ENCODE peak calls at places on chromosome 12, in four cellular contexts. P, U, A and K are unnamed samples.

GRCh38 chr12:34292736-34293625 is 270.7 kb downstream of the ALG10 start:
- DNase-seq in U (peak; percentile 24), A (no peak), P (no peak), K (no peak)

GRCh38 chr12:3117144-3117581 is 40.0 kb downstream of the TSPAN9 start:
- DNase-seq in A (no peak), P (no peak), U (no peak), K (no peak)

GRCh38 chr12:1500095-1500801 is 94.1 kb downstream of the FBXL14 start:
- DNase-seq in A (no peak), U (no peak), P (no peak), K (no peak)

GRCh38 chr12:85007836-85008235 is 28.2 kb downstream of the TSPAN19 start:
- DNase-seq in P (no peak), U (no peak), A (no peak), K (no peak)

GRCh38 chr12:90064759-90065158 is 356.1 kb upstream of the ATP2B1 start:
- DNase-seq in U (no peak), P (no peak), A (no peak), K (no peak)

GRCh38 chr12:34392741-34393085 is 370.4 kb downstream of the ALG10 start:
- DNase-seq in A (no peak), P (no peak), U (no peak), K (no peak)

GRCh38 chr12:93540506-93540905 is 32.0 kb upstream of the SOCS2 start:
- DNase-seq in P (no peak), U (no peak), A (no peak), K (no peak)

GRCh38 chr12:109833307-109834189 is at the start of gene TRPV4:
- DNase-seq in U (no peak), P (peak; percentile 82), A (no peak), K (no peak)

GRCh38 chr12:105273601-105274000 is 37.6 kb upstream of the APPL2 start:
- DNase-seq in U (no peak), P (no peak), A (no peak), K (no peak)

GRCh38 chr12:107057071-107057834 is 36.1 kb downstream of the CRY1 start:
- DNase-seq in P (no peak), U (no peak), A (no peak), K (no peak)

GRCh38 chr12:52441320-52441911 is 7.2 kb upstream of the KRT75 start:
- DNase-seq in U (no peak), A (no peak), P (peak; percentile 18), K (no peak)

GRCh38 chr12:102568151-102568815 is 87.9 kb upstream of the IGF1 start:
- DNase-seq in A (no peak), U (no peak), P (no peak), K (no peak)

GRCh38 chr12:93729934-93730333 is 52.8 kb downstream of the CRADD start:
- DNase-seq in U (no peak), A (no peak), P (no peak), K (no peak)

GRCh38 chr12:31228811-31229792 is 96.8 kb downstream of the SINHCAF start:
- DNase-seq in A (no peak), U (peak; percentile 80), P (no peak), K (no peak)

GRCh38 chr12:2891240-2892053 is 756 bp downstream of the TULP3 start:
- DNase-seq in P (peak; percentile 83), U (peak; percentile 65), A (peak; percentile 5), K (peak; percentile 23)

GRCh38 chr12:124568431-124569374 is 1.3 kb upstream of the NCOR2 start:
- DNase-seq in U (peak; percentile 77), A (no peak), P (peak; percentile 64), K (peak; percentile 78)

GRCh38 chr12:100579844-100580243 is 6.4 kb downstream of the GAS2L3 start:
- DNase-seq in A (no peak), U (no peak), P (no peak), K (no peak)

GRCh38 chr12:21296751-21297406 is 37.8 kb downstream of the SLCO1A2 start:
- DNase-seq in U (no peak), P (peak; percentile 19), A (peak; percentile 4), K (peak; percentile 12)

GRCh38 chr12:9872116-9872515 is 3.0 kb upstream of the CLEC2B start:
- DNase-seq in P (no peak), U (no peak), A (no peak), K (no peak)

GRCh38 chr12:130700492-130701401 is 15.4 kb downstream of the RIMBP2 start:
- DNase-seq in U (no peak), P (no peak), A (no peak), K (no peak)

GRCh38 chr12:130456375-130457199 is 118.9 kb downstream of the PIWIL1 start:
- DNase-seq in A (peak; percentile 38), U (no peak), P (no peak), K (no peak)

GRCh38 chr12:6872073-6873048 is 742 bp downstream of the SPSB2 start:
- DNase-seq in U (peak; percentile 93), A (peak; percentile 75), P (peak; percentile 95), K (peak; percentile 88)

GRCh38 chr12:2335109-2335508 is 282.3 kb downstream of the CACNA1C start:
- DNase-seq in U (no peak), A (no peak), P (no peak), K (no peak)

GRCh38 chr12:46371718-46372130 is 849 bp downstream of the SLC38A2 start:
- DNase-seq in U (peak; percentile 84), P (peak; percentile 67), A (peak; percentile 36), K (peak; percentile 62)